ENCODE peak calls at places on chromosome 2, in four cellular contexts. Y is A549, Q is upper lobe of left lung, Z is K562. N is an unnamed sample.

GRCh38 chr2:85712849-85713612 is 18.9 kb downstream of the GNLY start:
- ATAC-seq in Y (peak), Q (peak), Z (no peak), N (no peak)

GRCh38 chr2:233944722-233945121 is 27.5 kb downstream of the TRPM8 start:
- ATAC-seq in Y (no peak), Z (no peak), Q (no peak), N (no peak)

GRCh38 chr2:156489750-156490466 is 53.7 kb downstream of the GPD2 start:
- ATAC-seq in Y (no peak), Z (no peak), Q (no peak), N (no peak)

GRCh38 chr2:27545348-27546141 is 37.3 kb upstream of the ZNF512 start:
- ATAC-seq in Y (no peak), Q (no peak), Z (no peak), N (no peak)

GRCh38 chr2:207422307-207422960 is 107.3 kb upstream of the CREB1 start:
- ATAC-seq in Z (no peak), Q (no peak), Y (no peak), N (no peak)

GRCh38 chr2:43832457-43832856 is 6.2 kb downstream of the ABCG5 start:
- ATAC-seq in Q (no peak), Z (no peak), Y (no peak), N (no peak)

GRCh38 chr2:179646862-179647261 is 214.6 kb downstream of the ZNF385B start:
- ATAC-seq in Q (no peak), Z (no peak), Y (no peak), N (no peak)

GRCh38 chr2:235045336-235045972 is 93.6 kb downstream of the SH3BP4 start:
- ATAC-seq in Q (no peak), Z (no peak), Y (no peak), N (no peak)

GRCh38 chr2:205002390-205002789 is 457.1 kb downstream of the PARD3B start:
- ATAC-seq in Y (no peak), Z (no peak), Q (no peak), N (no peak)

GRCh38 chr2:201909961-201910361 is 103.6 kb downstream of the CDK15 start:
- ATAC-seq in Z (no peak), Q (peak), Y (no peak), N (no peak)

GRCh38 chr2:41782306-41783158 is 265.3 kb upstream of the PKDCC start:
- ATAC-seq in Q (peak), Z (peak), Y (peak), N (no peak)

GRCh38 chr2:46775722-46776121 is 139.9 kb downstream of the MCFD2 start:
- ATAC-seq in Z (no peak), Q (no peak), Y (no peak), N (no peak)

GRCh38 chr2:55914786-55915185 is 8.8 kb downstream of the EFEMP1 start:
- ATAC-seq in Q (no peak), Z (no peak), Y (no peak), N (no peak)

GRCh38 chr2:8728305-8729015 is 46.6 kb downstream of the ID2 start:
- ATAC-seq in Z (no peak), Q (no peak), Y (no peak), N (no peak)

GRCh38 chr2:37558622-37559021 is 112.8 kb downstream of the CDC42EP3 start:
- ATAC-seq in Y (no peak), Q (peak), Z (no peak), N (no peak)

GRCh38 chr2:173241643-173242042 is 113.0 kb upstream of the CDCA7 start:
- ATAC-seq in Y (no peak), Q (no peak), Z (no peak), N (no peak)

GRCh38 chr2:204050681-204051080 is 114.1 kb downstream of the ICOS start:
- ATAC-seq in Z (no peak), Y (no peak), Q (no peak), N (no peak)

GRCh38 chr2:43050866-43051265 is 175.5 kb downstream of the ZFP36L2 start:
- ATAC-seq in Y (no peak), Q (no peak), Z (no peak), N (no peak)

GRCh38 chr2:13522096-13522495 is 805.4 kb downstream of the TRIB2 start:
- ATAC-seq in Y (no peak), Q (no peak), Z (no peak), N (no peak)

GRCh38 chr2:216984937-216985336 is 125.1 kb upstream of the TNP1 start:
- ATAC-seq in Q (no peak), Z (no peak), Y (no peak), N (peak)

GRCh38 chr2:28356095-28356911 is 36.4 kb upstream of the FOSL2 start:
- ATAC-seq in Y (peak), Z (peak), Q (peak), N (peak)

GRCh38 chr2:96137611-96138129 is 632 bp downstream of the ASTL start:
- ATAC-seq in Z (no peak), Q (no peak), Y (no peak), N (no peak)

GRCh38 chr2:43484323-43484930 is 111.4 kb downstream of the THADA start:
- ATAC-seq in Y (no peak), Z (peak), Q (peak), N (peak)

GRCh38 chr2:27701676-27702075 is 38.0 kb downstream of the SLC4A1AP start:
- ATAC-seq in Z (no peak), Y (no peak), Q (no peak), N (no peak)

GRCh38 chr2:27715318-27716165 is 51.9 kb downstream of the SLC4A1AP start:
- ATAC-seq in Z (no peak), Q (peak), Y (peak), N (peak)

GRCh38 chr2:162731917-162732804 is 106.4 kb downstream of the KCNH7 start:
- ATAC-seq in Y (no peak), Q (no peak), Z (no peak), N (no peak)

DNA sequence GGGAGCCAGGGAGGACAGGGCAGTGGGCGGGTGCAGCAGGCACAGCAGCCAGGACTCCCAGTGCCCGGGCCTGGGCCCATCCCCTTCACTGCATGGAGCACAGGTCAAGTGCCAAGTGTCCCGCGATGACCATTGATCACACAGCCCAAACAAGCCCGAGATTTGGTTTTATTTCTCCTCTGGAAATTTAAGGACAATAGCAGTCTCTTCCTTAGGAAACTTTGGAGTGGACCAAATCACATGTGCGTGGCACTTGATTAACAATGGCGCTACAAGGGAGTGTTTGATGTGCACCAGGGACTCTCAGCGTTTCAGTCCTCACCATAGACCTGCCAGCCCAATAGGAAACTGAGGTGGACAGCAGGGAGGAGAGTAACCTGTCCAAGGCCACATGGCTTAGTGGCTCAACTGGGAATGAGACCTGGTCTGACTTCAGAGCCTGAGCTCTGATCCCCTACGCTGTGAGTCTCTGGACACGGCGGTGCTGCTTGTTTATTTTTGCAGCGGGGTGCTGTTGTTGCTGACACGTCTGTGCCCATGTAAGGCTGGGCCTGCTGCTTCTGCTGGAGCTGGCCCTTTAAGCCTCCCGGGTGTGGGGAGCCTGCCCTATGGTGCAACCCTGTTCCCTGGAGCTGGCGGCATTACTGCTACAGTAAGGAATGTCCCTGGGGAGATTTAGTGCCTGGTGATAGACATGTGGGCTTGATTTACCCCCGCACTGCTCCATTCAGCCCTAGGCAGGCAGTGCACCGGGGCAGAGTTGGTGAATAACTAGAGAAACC is 194.2 kb downstream of the INHBB start:
- ATAC-seq in Y (peak), Z (no peak), Q (peak), N (peak)
- TF ChIP-seq EP300 in Y (no peak), Z (no peak), Q (no peak), N (no peak)

DNA sequence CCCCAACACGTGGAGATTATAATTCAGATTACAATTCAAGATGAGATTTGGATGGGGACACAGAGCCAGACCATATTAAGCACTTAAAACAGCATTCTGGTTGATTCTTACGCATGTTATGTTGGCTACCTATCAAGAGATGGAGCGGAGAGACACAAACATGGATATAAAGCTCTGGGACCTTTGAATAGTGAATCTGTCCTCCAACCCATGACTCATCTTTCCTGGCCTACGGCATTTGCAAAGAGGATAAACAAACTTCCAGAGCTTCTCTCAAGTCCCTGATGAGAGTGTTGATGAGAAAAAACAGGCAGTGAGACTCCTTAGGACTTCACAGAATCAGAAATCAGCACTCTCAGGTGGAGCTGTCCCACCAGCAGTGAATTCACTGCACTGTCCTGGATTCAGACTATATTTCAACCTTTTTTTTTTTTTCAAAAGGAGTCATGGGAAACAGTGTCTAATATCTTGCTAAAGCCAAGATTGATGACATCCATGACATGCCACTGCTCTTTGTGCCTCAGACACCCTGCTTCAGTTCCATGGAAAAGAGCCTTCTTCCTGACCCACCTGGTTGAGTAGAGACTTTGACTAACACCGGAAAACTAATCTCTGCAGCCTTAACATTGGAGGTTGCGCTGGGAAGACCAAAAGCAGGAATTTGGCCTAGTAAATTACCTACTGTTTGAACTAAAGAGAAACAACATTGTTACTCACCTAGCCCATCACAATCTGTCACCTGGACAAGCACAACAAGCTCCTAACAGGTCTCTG is 62.1 kb upstream of the NPAS2 start:
- ATAC-seq in Q (peak), Y (peak), Z (no peak), N (peak)
- TF ChIP-seq EP300 in Q (no peak), Y (no peak), Z (no peak), N (no peak)

DNA sequence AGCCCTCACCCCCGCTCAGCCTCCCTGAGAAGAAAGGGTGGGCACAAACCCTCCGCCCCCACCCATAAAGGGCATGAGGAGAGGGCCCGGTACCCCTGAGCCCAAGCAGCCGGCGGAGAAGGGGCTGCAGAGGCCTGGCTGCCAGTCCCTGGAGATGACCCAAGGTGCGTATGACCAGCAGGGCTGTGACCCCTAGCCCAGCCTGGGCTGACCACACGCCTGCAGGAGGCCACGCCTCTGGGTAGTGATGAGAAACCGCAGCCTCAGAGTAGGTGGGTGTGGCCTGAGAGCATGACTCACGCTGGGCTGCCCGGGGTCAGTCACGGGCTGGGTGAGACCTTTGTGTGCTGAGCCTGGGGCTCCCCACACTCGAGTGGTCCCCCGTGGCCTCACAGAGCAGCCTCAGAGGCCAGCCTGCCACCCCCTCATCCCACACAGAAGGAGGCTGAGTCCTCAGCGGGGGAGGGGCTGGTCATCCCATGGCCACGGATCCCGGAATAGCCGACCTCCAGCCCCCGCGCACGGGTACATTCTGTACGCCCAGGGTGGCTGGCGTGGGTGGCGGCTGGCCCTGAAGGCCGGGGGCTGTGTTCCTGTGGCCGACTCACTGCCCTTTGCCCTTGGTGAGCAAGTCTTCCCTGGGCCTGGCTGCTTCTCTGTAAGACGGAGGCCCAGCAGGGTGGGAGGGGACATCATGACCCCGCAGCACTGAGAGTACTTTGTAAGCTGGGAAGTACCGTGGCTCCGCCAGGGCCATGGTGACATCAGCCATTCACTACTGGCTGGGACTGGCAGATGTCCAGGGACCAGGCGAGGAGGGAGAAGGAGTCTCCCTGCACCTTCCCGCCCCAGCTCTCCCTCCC is 110.8 kb upstream of the OTOS start:
- ATAC-seq in Y (peak), Q (peak), Z (peak), N (peak)
- TF ChIP-seq EP300 in Y (no peak), Q (peak), Z (peak), N (peak)

DNA sequence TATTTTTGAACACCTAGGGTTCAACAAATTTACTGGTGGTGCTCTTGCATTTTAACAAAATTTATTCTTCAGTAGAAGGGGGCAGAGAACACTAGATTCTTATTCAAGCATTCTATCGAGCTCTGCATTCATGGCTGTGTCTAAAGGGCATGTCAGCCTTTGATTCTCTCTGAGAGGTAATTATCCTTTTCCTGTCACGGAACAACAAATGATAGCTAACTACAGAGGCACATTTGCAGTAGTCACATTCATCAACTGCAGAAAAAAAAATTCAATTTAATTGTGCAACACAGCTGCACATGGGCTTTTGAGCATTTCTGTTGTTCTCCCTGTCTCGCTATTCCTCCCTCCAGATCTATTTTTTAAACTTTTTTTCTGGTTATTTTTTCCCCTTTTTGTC is 13.0 kb upstream of the DLX1 start:
- ATAC-seq in Z (no peak), Y (no peak), Q (no peak), N (no peak)
- TF ChIP-seq EP300 in Z (no peak), Y (no peak), Q (no peak), N (no peak)

GRCh38 chr2:110854355-110855081 is 122.1 kb downstream of the ACOXL start:
- ATAC-seq in Z (peak), Q (no peak), Y (peak), N (no peak)

GRCh38 chr2:110858993-110859770 is 126.8 kb downstream of the ACOXL start:
- ATAC-seq in Z (no peak), Q (no peak), Y (no peak), N (no peak)

GRCh38 chr2:110860620-110861019 is 128.2 kb downstream of the ACOXL start:
- ATAC-seq in Z (no peak), Y (peak), Q (no peak), N (no peak)

GRCh38 chr2:110861616-110862260 is 129.4 kb downstream of the ACOXL start:
- ATAC-seq in Y (no peak), Q (no peak), Z (no peak), N (no peak)

GRCh38 chr2:110858135-110858737 is 125.9 kb downstream of the ACOXL start:
- ATAC-seq in Y (no peak), Q (no peak), Z (no peak), N (no peak)
- TF ChIP-seq EP300 in Y (no peak), Q (no peak), Z (no peak), N (no peak)

DNA sequence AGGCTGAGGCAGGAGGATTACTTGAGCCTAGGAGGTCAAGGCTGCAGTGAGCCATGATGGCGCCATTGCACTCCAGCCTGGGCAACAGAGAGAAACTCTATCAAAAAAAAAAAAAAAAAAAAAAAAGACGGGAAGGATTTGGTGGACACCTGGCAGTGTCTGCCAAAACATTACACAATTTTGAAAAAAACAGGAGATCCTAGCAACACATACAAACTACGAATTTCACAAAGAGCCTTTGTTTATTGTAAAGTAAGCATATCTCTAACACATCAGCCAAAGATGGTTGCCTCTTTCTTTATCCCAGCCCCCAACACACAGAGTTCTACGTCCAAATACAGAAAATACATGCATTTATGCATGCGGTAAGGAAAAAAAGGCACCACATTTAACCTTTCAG is 7.6 kb downstream of the GPR45 start:
- ATAC-seq in Q (no peak), Y (no peak), Z (no peak), N (no peak)
- TF ChIP-seq EP300 in Q (no peak), Y (no peak), Z (no peak), N (no peak)

DNA sequence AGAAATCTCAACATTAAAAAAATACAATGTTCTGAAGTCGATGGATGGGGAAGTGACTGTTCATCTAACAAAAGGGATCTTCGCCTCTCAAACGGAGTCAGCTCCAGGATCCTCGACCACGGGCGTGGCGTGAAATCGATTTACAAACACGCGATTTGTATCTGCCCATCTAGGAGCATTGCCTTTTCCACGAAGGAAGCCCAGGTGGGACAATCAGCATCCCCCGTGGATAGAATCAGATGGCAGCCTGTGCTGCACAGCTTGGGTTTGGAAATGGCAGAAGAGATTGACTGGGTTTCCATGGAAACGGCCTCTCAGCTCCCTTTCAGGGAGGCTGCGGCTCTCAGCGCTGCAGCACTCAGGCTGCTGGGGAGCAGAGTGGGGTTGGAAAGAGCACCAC is 110.8 kb upstream of the PXDN start:
- ATAC-seq in Q (no peak), Y (no peak), Z (no peak), N (no peak)
- TF ChIP-seq EP300 in Q (no peak), Y (no peak), Z (no peak), N (no peak)

GRCh38 chr2:45611020-45611737 is at the start of gene SRBD1:
- ATAC-seq in Z (peak), Y (peak), Q (peak), N (peak)
- TF ChIP-seq EP300 in Z (peak), Y (no peak), Q (no peak), N (no peak)

GRCh38 chr2:52933878-52934277 is 833.7 kb upstream of the CHAC2 start:
- ATAC-seq in Y (no peak), Z (no peak), Q (no peak), N (no peak)

GRCh38 chr2:52939250-52939649 is 828.4 kb upstream of the CHAC2 start:
- ATAC-seq in Z (no peak), Y (no peak), Q (no peak), N (no peak)

GRCh38 chr2:52934354-52934898 is 833.2 kb upstream of the CHAC2 start:
- ATAC-seq in Y (peak), Z (no peak), Q (peak), N (no peak)

GRCh38 chr2:52934920-52935640 is 832.5 kb upstream of the CHAC2 start:
- ATAC-seq in Q (no peak), Z (no peak), Y (no peak), N (no peak)

DNA sequence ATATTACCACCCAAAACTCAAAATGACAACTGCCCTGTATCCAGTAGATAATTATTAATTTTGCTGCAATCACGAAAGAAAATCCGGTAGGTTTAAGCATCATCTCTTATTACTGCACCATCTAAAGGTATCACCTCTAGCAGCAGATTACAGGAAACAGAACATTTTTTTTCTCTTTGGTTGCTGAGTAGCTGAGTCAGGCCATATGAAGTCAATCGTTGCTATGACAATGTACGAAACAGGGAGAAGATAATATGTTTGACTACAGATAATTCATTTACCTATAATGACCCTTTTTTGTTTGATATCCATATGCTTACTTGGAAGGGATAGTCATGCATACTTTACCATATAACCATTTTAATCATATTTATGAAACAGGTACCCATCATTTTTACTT is 831.6 kb upstream of the CHAC2 start:
- ATAC-seq in Q (no peak), Z (no peak), Y (no peak), N (no peak)
- TF ChIP-seq EP300 in Q (no peak), Z (no peak), Y (no peak), N (no peak)